ENCODE peak calls at places on chromosomes 12 and 14, in nine cellular contexts. One of them, this sample, is unnamed.

GRCh38 chr12:5964913-5965900 is 20.1 kb upstream of the ANO2 start:
- DNase-seq in prostate gland: no peak
- DNase-seq in tibial artery: no peak
- DNase-seq in fibroblast of lung: no peak
- DNase-seq in uterus: no peak
- DNase-seq in A549: no peak
- DNase-seq in ovary: no peak
- DNase-seq in WERI-Rb-1: no peak
- DNase-seq in esophagus muscularis mucosa: peak
- DNase-seq in this sample: no peak

GRCh38 chr14:54653764-54654469 is 87.0 kb downstream of the SAMD4A start:
- DNase-seq in prostate gland: no peak
- DNase-seq in A549: peak
- DNase-seq in uterus: no peak
- DNase-seq in esophagus muscularis mucosa: no peak
- DNase-seq in ovary: no peak
- DNase-seq in WERI-Rb-1: peak
- DNase-seq in tibial artery: peak
- DNase-seq in fibroblast of lung: peak
- DNase-seq in this sample: no peak

GRCh38 chr14:68139466-68140110 is 320.0 kb downstream of the RAD51B start:
- DNase-seq in ovary: no peak
- DNase-seq in tibial artery: no peak
- DNase-seq in A549: no peak
- DNase-seq in esophagus muscularis mucosa: no peak
- DNase-seq in WERI-Rb-1: no peak
- DNase-seq in uterus: no peak
- DNase-seq in fibroblast of lung: no peak
- DNase-seq in prostate gland: no peak
- DNase-seq in this sample: no peak

GRCh38 chr12:25433581-25434325 is 119.3 kb downstream of the LMNTD1 start:
- DNase-seq in fibroblast of lung: peak
- DNase-seq in esophagus muscularis mucosa: no peak
- DNase-seq in ovary: no peak
- DNase-seq in WERI-Rb-1: no peak
- DNase-seq in prostate gland: no peak
- DNase-seq in A549: no peak
- DNase-seq in uterus: no peak
- DNase-seq in tibial artery: no peak
- DNase-seq in this sample: no peak

GRCh38 chr14:68824517-68825347 is 31.9 kb upstream of the ZFP36L1 start:
- DNase-seq in prostate gland: peak
- DNase-seq in tibial artery: peak
- DNase-seq in uterus: peak
- DNase-seq in WERI-Rb-1: peak
- DNase-seq in esophagus muscularis mucosa: no peak
- DNase-seq in fibroblast of lung: peak
- DNase-seq in A549: peak
- DNase-seq in ovary: peak
- DNase-seq in this sample: peak

GRCh38 chr14:71549421-71549820 is 382.8 kb upstream of the RGS6 start:
- DNase-seq in tibial artery: no peak
- DNase-seq in esophagus muscularis mucosa: no peak
- DNase-seq in ovary: no peak
- DNase-seq in A549: no peak
- DNase-seq in prostate gland: no peak
- DNase-seq in uterus: no peak
- DNase-seq in WERI-Rb-1: no peak
- DNase-seq in fibroblast of lung: no peak
- DNase-seq in this sample: no peak

GRCh38 chr14:57889245-57889644 is 23.4 kb upstream of the SLC35F4 start:
- DNase-seq in A549: no peak
- DNase-seq in ovary: peak
- DNase-seq in fibroblast of lung: peak
- DNase-seq in prostate gland: peak
- DNase-seq in esophagus muscularis mucosa: no peak
- DNase-seq in tibial artery: peak
- DNase-seq in WERI-Rb-1: no peak
- DNase-seq in uterus: peak
- DNase-seq in this sample: peak

GRCh38 chr12:4140607-4141301 is 132.8 kb upstream of the CCND2 start:
- DNase-seq in A549: no peak
- DNase-seq in ovary: no peak
- DNase-seq in esophagus muscularis mucosa: no peak
- DNase-seq in uterus: no peak
- DNase-seq in tibial artery: peak
- DNase-seq in fibroblast of lung: no peak
- DNase-seq in prostate gland: no peak
- DNase-seq in WERI-Rb-1: no peak
- DNase-seq in this sample: no peak

GRCh38 chr12:127172857-127173256 is 1094.1 kb upstream of the TMEM132C start:
- DNase-seq in fibroblast of lung: peak
- DNase-seq in A549: no peak
- DNase-seq in prostate gland: no peak
- DNase-seq in ovary: no peak
- DNase-seq in tibial artery: no peak
- DNase-seq in uterus: no peak
- DNase-seq in esophagus muscularis mucosa: peak
- DNase-seq in WERI-Rb-1: peak
- DNase-seq in this sample: no peak

GRCh38 chr12:55607821-55608602 is 28.7 kb upstream of the OR10P1 start:
- DNase-seq in fibroblast of lung: no peak
- DNase-seq in WERI-Rb-1: no peak
- DNase-seq in uterus: no peak
- DNase-seq in prostate gland: no peak
- DNase-seq in ovary: no peak
- DNase-seq in esophagus muscularis mucosa: no peak
- DNase-seq in A549: no peak
- DNase-seq in tibial artery: no peak
- DNase-seq in this sample: no peak

DNA sequence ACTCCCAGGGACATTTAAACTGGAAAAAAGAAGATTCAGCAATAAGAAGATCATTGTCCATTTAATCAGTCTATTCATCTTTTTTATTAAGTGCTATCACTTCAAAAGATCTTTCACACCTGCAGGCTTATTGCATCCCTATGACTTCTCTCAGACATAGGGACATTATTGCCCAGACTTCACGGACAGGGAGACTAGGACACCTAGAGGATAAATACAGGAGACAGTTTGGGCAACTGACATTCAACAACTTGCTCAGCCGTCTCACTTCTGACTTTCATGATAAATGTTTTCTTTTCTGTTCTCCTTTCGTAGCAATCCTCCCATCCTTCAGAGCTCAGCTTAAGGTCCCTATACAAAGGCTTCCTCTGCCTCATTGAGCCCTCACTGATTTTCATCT is 84.3 kb downstream of the TMEM30B start:
- DNase-seq in prostate gland: no peak
- DNase-seq in tibial artery: no peak
- DNase-seq in A549: peak
- DNase-seq in fibroblast of lung: no peak
- DNase-seq in esophagus muscularis mucosa: no peak
- DNase-seq in uterus: no peak
- DNase-seq in ovary: no peak
- DNase-seq in WERI-Rb-1: no peak
- DNase-seq in this sample: no peak
- TF ChIP-seq CTCF in prostate gland: peak
- TF ChIP-seq CTCF in tibial artery: no peak
- TF ChIP-seq CTCF in A549: peak
- TF ChIP-seq CTCF in fibroblast of lung: no peak
- TF ChIP-seq CTCF in esophagus muscularis mucosa: no peak
- TF ChIP-seq CTCF in uterus: no peak
- TF ChIP-seq CTCF in ovary: no peak
- TF ChIP-seq CTCF in WERI-Rb-1: peak
- TF ChIP-seq CTCF in this sample: no peak

GRCh38 chr14:23366163-23366921 is 1.4 kb upstream of the EFS start:
- DNase-seq in ovary: peak
- DNase-seq in prostate gland: peak
- DNase-seq in esophagus muscularis mucosa: no peak
- DNase-seq in fibroblast of lung: peak
- DNase-seq in A549: no peak
- DNase-seq in WERI-Rb-1: peak
- DNase-seq in uterus: peak
- DNase-seq in tibial artery: peak
- DNase-seq in this sample: no peak

GRCh38 chr14:23364604-23365352 is at the start of gene EFS:
- DNase-seq in uterus: peak
- DNase-seq in fibroblast of lung: peak
- DNase-seq in prostate gland: peak
- DNase-seq in tibial artery: peak
- DNase-seq in WERI-Rb-1: peak
- DNase-seq in A549: no peak
- DNase-seq in esophagus muscularis mucosa: no peak
- DNase-seq in ovary: peak
- DNase-seq in this sample: no peak

GRCh38 chr14:23362200-23362599 is 2.8 kb downstream of the EFS start:
- DNase-seq in ovary: no peak
- DNase-seq in uterus: no peak
- DNase-seq in WERI-Rb-1: no peak
- DNase-seq in A549: no peak
- DNase-seq in fibroblast of lung: peak
- DNase-seq in tibial artery: no peak
- DNase-seq in prostate gland: no peak
- DNase-seq in esophagus muscularis mucosa: no peak
- DNase-seq in this sample: no peak

GRCh38 chr14:23364164-23364571 is 804 bp downstream of the EFS start:
- DNase-seq in fibroblast of lung: peak
- DNase-seq in esophagus muscularis mucosa: no peak
- DNase-seq in A549: no peak
- DNase-seq in ovary: no peak
- DNase-seq in prostate gland: peak
- DNase-seq in tibial artery: peak
- DNase-seq in uterus: peak
- DNase-seq in WERI-Rb-1: peak
- DNase-seq in this sample: no peak

GRCh38 chr14:23365353-23366162 is 586 bp upstream of the EFS start:
- DNase-seq in WERI-Rb-1: no peak
- DNase-seq in prostate gland: peak
- DNase-seq in ovary: peak
- DNase-seq in uterus: no peak
- DNase-seq in A549: no peak
- DNase-seq in fibroblast of lung: peak
- DNase-seq in esophagus muscularis mucosa: no peak
- DNase-seq in tibial artery: peak
- DNase-seq in this sample: no peak
- H3K4me3 ChIP-seq in WERI-Rb-1: peak
- H3K4me3 ChIP-seq in prostate gland: peak
- H3K4me3 ChIP-seq in ovary: peak
- H3K4me3 ChIP-seq in uterus: peak
- H3K4me3 ChIP-seq in A549: no peak
- H3K4me3 ChIP-seq in fibroblast of lung: peak
- H3K4me3 ChIP-seq in esophagus muscularis mucosa: peak
- H3K4me3 ChIP-seq in tibial artery: peak
- H3K4me3 ChIP-seq in this sample: peak

DNA sequence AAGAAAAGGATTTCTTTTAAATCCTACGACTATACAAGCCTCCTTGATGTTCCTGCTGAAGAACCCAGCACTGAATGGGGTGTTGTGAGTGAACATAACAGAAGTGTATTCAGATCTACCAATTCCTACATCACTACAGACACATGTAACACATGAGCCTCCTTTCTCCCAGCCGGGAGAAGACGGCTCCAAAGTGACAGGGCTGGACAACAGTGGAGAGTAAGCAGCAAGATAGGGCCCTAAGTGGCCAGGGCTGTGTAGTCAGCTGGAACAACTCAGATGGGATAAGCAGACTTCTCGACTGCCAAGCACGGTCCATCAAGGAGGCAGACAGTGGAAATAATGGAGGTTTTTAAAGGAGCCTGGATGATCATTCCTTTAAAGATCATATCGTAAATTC is 73.5 kb downstream of the TTC7B start:
- DNase-seq in esophagus muscularis mucosa: peak
- DNase-seq in fibroblast of lung: no peak
- DNase-seq in uterus: no peak
- DNase-seq in A549: no peak
- DNase-seq in tibial artery: no peak
- DNase-seq in prostate gland: peak
- DNase-seq in WERI-Rb-1: no peak
- DNase-seq in ovary: peak
- DNase-seq in this sample: no peak
- H3K27ac ChIP-seq in esophagus muscularis mucosa: peak
- H3K27ac ChIP-seq in fibroblast of lung: no peak
- H3K27ac ChIP-seq in uterus: peak
- H3K27ac ChIP-seq in A549: no peak
- H3K27ac ChIP-seq in tibial artery: peak
- H3K27ac ChIP-seq in prostate gland: no peak
- H3K27ac ChIP-seq in WERI-Rb-1: no peak
- H3K27ac ChIP-seq in ovary: peak
- H3K27ac ChIP-seq in this sample: peak

DNA sequence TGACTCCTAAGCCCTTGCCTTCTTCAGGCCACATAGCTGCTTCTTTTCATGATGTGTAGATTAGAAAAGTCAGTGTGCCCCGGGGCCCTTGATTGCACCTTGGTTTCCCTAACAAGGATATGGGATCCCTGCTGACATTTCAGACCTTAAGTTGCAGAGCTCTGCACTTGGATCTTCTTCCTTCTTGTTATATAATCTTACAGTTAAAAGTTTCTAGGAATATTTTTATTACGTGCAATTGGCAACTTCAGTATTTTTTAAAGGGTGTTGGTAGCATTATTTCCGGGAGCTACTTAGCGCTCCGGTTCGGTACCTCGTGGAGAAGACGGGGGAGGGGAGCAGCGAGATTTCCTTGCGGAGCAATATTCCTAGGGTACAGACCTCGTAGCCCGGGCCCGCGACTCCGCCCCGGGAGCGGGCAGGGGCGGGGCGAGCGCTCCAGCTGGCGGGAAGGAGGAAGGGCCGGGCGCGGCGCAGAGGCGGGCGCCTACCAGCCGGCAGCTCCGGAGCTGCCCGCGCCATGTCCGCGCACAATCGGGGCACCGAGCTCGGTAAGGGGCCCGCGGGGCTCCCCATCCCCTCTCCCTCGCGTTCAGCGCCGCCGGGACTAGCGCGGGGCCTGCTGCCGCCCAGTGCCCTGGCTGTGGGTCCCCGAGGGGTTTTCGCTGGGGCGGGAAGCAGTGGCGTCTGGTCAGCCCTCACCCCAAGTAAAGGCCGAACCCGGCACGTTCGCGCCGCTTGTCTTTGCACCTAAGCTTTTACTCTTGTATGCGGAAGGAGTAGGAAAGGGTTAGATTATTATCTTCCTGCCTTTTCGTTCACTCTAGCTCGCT is at the start of gene DERA:
- DNase-seq in ovary: peak
- DNase-seq in uterus: peak
- DNase-seq in WERI-Rb-1: peak
- DNase-seq in prostate gland: peak
- DNase-seq in fibroblast of lung: peak
- DNase-seq in tibial artery: peak
- DNase-seq in A549: peak
- DNase-seq in esophagus muscularis mucosa: no peak
- DNase-seq in this sample: peak
- TF ChIP-seq CTCF in ovary: no peak
- TF ChIP-seq CTCF in uterus: no peak
- TF ChIP-seq CTCF in WERI-Rb-1: no peak
- TF ChIP-seq CTCF in prostate gland: peak
- TF ChIP-seq CTCF in fibroblast of lung: no peak
- TF ChIP-seq CTCF in tibial artery: peak
- TF ChIP-seq CTCF in A549: no peak
- TF ChIP-seq CTCF in esophagus muscularis mucosa: peak
- TF ChIP-seq CTCF in this sample: peak

GRCh38 chr14:85934123-85934885 is 404.4 kb downstream of the FLRT2 start:
- DNase-seq in fibroblast of lung: peak
- DNase-seq in esophagus muscularis mucosa: no peak
- DNase-seq in ovary: no peak
- DNase-seq in tibial artery: no peak
- DNase-seq in uterus: peak
- DNase-seq in A549: peak
- DNase-seq in WERI-Rb-1: no peak
- DNase-seq in prostate gland: no peak
- DNase-seq in this sample: no peak
- H3K4me3 ChIP-seq in fibroblast of lung: peak
- H3K4me3 ChIP-seq in esophagus muscularis mucosa: peak
- H3K4me3 ChIP-seq in ovary: peak
- H3K4me3 ChIP-seq in tibial artery: peak
- H3K4me3 ChIP-seq in uterus: peak
- H3K4me3 ChIP-seq in A549: peak
- H3K4me3 ChIP-seq in WERI-Rb-1: no peak
- H3K4me3 ChIP-seq in prostate gland: no peak
- H3K4me3 ChIP-seq in this sample: peak